ENCODE peak calls at places on chromosomes 11 and 22, in four cellular contexts. D is neural crest cell, F is NCI-H146, X is amniotic stem cell. N is an unnamed sample.

GRCh38 chr11:67024410-67024809 is 1.5 kb downstream of the SYT12 start:
- DNase-seq in X (no peak), D (no peak), F (no peak), N (no peak)

GRCh38 chr11:125494033-125494364 is 2.1 kb downstream of the FEZ1 start:
- DNase-seq in F (no peak), D (no peak), X (no peak), N (peak; percentile 46)

GRCh38 chr11:2744166-2744565 is 44.4 kb upstream of the KCNQ1OT1 start:
- DNase-seq in D (no peak), X (no peak), F (no peak), N (peak; percentile 33)

GRCh38 chr11:112024178-112024777 is 930 bp upstream of the DLAT start:
- DNase-seq in F (no peak), X (no peak), D (no peak), N (no peak)

GRCh38 chr11:124602193-124602592 is 9.0 kb upstream of the PANX3 start:
- DNase-seq in F (no peak), D (no peak), X (no peak), N (no peak)

GRCh38 chr11:70574725-70575347 is 176.5 kb downstream of the CTTN start:
- DNase-seq in X (no peak), D (no peak), F (no peak), N (no peak)

GRCh38 chr11:45922425-45923082 is at the start of gene LARGE2:
- DNase-seq in D (no peak), X (no peak), F (peak; percentile 93), N (peak; percentile 32)

GRCh38 chr11:844693-845644 is 2.3 kb downstream of the TSPAN4 start:
- DNase-seq in F (no peak), X (peak; percentile 61), D (peak; percentile 64), N (no peak)

GRCh38 chr22:24473278-24473677 is 21.9 kb upstream of the UPB1 start:
- DNase-seq in D (no peak), F (no peak), X (no peak), N (no peak)

GRCh38 chr11:82146789-82147188 is 586.9 kb downstream of the FAM181B start:
- DNase-seq in F (no peak), D (no peak), X (no peak), N (no peak)

GRCh38 chr22:28983788-28984441 is 77.7 kb downstream of the C22orf31 start:
- DNase-seq in D (no peak), F (no peak), X (no peak), N (no peak)

GRCh38 chr11:111362887-111363411 is 16.1 kb downstream of the POU2AF1 start:
- DNase-seq in D (no peak), F (no peak), X (no peak), N (no peak)

GRCh38 chr11:67613960-67614715 is 7.4 kb downstream of the NDUFV1 start:
- DNase-seq in D (peak; percentile 71), F (peak; percentile 33), X (no peak), N (no peak)

GRCh38 chr22:42436402-42436801 is 4.2 kb upstream of the NFAM1 start:
- DNase-seq in X (no peak), F (no peak), D (no peak), N (no peak)

GRCh38 chr11:64856382-64857227 is 12.2 kb upstream of the CDC42BPG start:
- DNase-seq in X (peak; percentile 57), F (no peak), D (no peak), N (no peak)

GRCh38 chr11:75673977-75674582 is 5.2 kb upstream of the MAP6 start:
- DNase-seq in F (no peak), X (no peak), D (no peak), N (no peak)

GRCh38 chr11:129960216-129961214 is 42.1 kb downstream of the PRDM10 start:
- DNase-seq in F (no peak), X (peak; percentile 52), D (no peak), N (no peak)

GRCh38 chr11:88292156-88292844 is 45.2 kb downstream of the CTSC start:
- DNase-seq in D (no peak), F (no peak), X (no peak), N (no peak)

GRCh38 chr11:99135508-99135907 is 114.8 kb downstream of the CNTN5 start:
- DNase-seq in F (no peak), D (no peak), X (no peak), N (no peak)

GRCh38 chr11:57597461-57597892 is at the start of gene SERPING1:
- DNase-seq in D (peak; percentile 14), F (no peak), X (no peak), N (no peak)

GRCh38 chr11:6812391-6813005 is 13.0 kb upstream of the OR6A2 start:
- DNase-seq in D (peak; percentile 29), X (peak; percentile 3), F (peak; percentile 42), N (no peak)

GRCh38 chr22:20248461-20248959 is 19.6 kb downstream of the RTN4R start:
- DNase-seq in X (no peak), D (no peak), F (no peak), N (no peak)

GRCh38 chr22:44023404-44024287 is 456 bp upstream of the PARVB start:
- DNase-seq in D (peak; percentile 28), X (no peak), F (peak; percentile 26), N (peak; percentile 26)

GRCh38 chr22:36613958-36614357 is 85.0 kb upstream of the EIF3D start:
- DNase-seq in F (no peak), X (no peak), D (no peak), N (no peak)

GRCh38 chr11:73184953-73185671 is 33.0 kb upstream of the P2RY2 start:
- DNase-seq in X (peak; percentile 46), F (peak; percentile 72), D (peak; percentile 58), N (peak; percentile 48)

GRCh38 chr22:44496844-44497217 is 1.2 kb downstream of the RTL6 start:
- DNase-seq in X (no peak), D (no peak), F (no peak), N (no peak)

GRCh38 chr11:29343465-29344333 is 673.1 kb downstream of the KCNA4 start:
- DNase-seq in D (peak; percentile 79), F (peak; percentile 31), X (no peak), N (peak; percentile 75)

GRCh38 chr22:50490531-50491308 is 4.1 kb downstream of the MIOX start:
- DNase-seq in D (no peak), X (no peak), F (no peak), N (no peak)

GRCh38 chr11:134468796-134469195 is 56.8 kb upstream of the B3GAT1 start:
- DNase-seq in F (no peak), D (no peak), X (no peak), N (no peak)

GRCh38 chr11:69662021-69662698 is 13.0 kb downstream of the LTO1 start:
- DNase-seq in X (no peak), D (no peak), F (no peak), N (no peak)

GRCh38 chr22:46370584-46371373 is 35.3 kb downstream of the TRMU start:
- DNase-seq in D (no peak), X (no peak), F (no peak), N (no peak)

GRCh38 chr11:2268911-2269600 is 1.3 kb downstream of the ASCL2 start:
- DNase-seq in X (no peak), D (peak; percentile 3), F (peak; percentile 57), N (no peak)

GRCh38 chr11:78050964-78051831 is 12.5 kb upstream of the THRSP start:
- DNase-seq in X (no peak), D (no peak), F (no peak), N (no peak)

GRCh38 chr11:78698612-78699011 is 123.9 kb upstream of the NARS2 start:
- DNase-seq in D (no peak), F (no peak), X (peak; percentile 61), N (no peak)

GRCh38 chr11:57779275-57779674 is 17.7 kb downstream of the CTNND1 start:
- DNase-seq in F (no peak), X (no peak), D (no peak), N (no peak)

GRCh38 chr11:10456519-10456918 is 1.5 kb downstream of the AMPD3 start:
- DNase-seq in X (no peak), F (peak; percentile 71), D (no peak), N (no peak)

GRCh38 chr22:37807410-37808293 is at the start of gene GCAT:
- DNase-seq in F (peak; percentile 87), X (peak; percentile 91), D (peak; percentile 84), N (peak; percentile 95)

N was measured in dorsolateral prefrontal cortex.